ENCODE peak calls at places on chromosomes 4 and X, in five cellular contexts. L is activated T-cell treated with anti-CD3 and anti-CD28 coated beads, Interleukin-2, amount 50 U/mL, for 72 hours; B is mesenteric fat pad; K is WTC11; S is fibroblast of villous mesenchyme. V is an unnamed sample.
A peak's percentile ranks its signal among the peaks of the same experiment; 100 is the strongest.

GRCh38 chr4:73222466-73223257 is 35.9 kb downstream of the ANKRD17 start:
- DNase-seq in K (no peak), L (peak; percentile 52), S (peak; percentile 95), B (no peak), V (no peak)

GRCh38 chr4:11623726-11624037 is 195.0 kb upstream of the HS3ST1 start:
- DNase-seq in S (peak; percentile 22), B (no peak), L (no peak), K (peak; percentile 14), V (no peak)

GRCh38 chrX:31038585-31039326 is 33.1 kb downstream of the FTHL17 start:
- DNase-seq in K (peak; percentile 22), S (peak; percentile 54), B (no peak), L (peak; percentile 27), V (no peak)

GRCh38 chrX:1361910-1362309 is 25.3 kb downstream of the IL3RA start:
- DNase-seq in K (no peak), B (no peak), S (no peak), L (no peak), V (no peak)

GRCh38 chr4:67447873-67448272 is 97.4 kb downstream of the CENPC start:
- DNase-seq in L (no peak), K (no peak), S (no peak), B (no peak), V (no peak)

GRCh38 chr4:1583051-1583785 is 100.9 kb downstream of the FAM53A start:
- DNase-seq in K (peak; percentile 10), B (no peak), S (no peak), L (no peak), V (peak; percentile 32)

GRCh38 chrX:68147848-68148247 is 285.4 kb downstream of the OPHN1 start:
- DNase-seq in S (no peak), K (no peak), B (no peak), L (no peak), V (no peak)

GRCh38 chr4:182380701-182381295 is 137.6 kb downstream of the TENM3 start:
- DNase-seq in K (no peak), S (peak; percentile 12), B (no peak), L (no peak), V (no peak)

GRCh38 chr4:121145430-121145829 is 18.7 kb downstream of the TNIP3 start:
- DNase-seq in L (no peak), S (no peak), B (no peak), K (no peak), V (no peak)

GRCh38 chrX:48493890-48494364 is 14.9 kb upstream of the PORCN start:
- DNase-seq in B (no peak), L (peak; percentile 25), S (peak; percentile 63), K (peak; percentile 57), V (no peak)

GRCh38 chr4:4519296-4519898 is 22.5 kb downstream of the STX18 start:
- DNase-seq in L (no peak), K (no peak), B (no peak), S (no peak), V (no peak)

GRCh38 chrX:78123190-78123589 is 16.3 kb downstream of the TAF9B start:
- DNase-seq in S (no peak), B (no peak), K (no peak), L (peak; percentile 31), V (no peak)

GRCh38 chr4:165428957-165429356 is 50.1 kb downstream of the CPE start:
- DNase-seq in S (no peak), L (no peak), B (no peak), K (no peak), V (no peak)

GRCh38 chrX:41759817-41760216 is 35.8 kb downstream of the GPR82 start:
- DNase-seq in K (no peak), L (peak; percentile 20), S (peak; percentile 52), B (no peak), V (no peak)

GRCh38 chr4:76752911-76753494 is 144.9 kb downstream of the SOWAHB start:
- DNase-seq in S (peak; percentile 98), L (no peak), K (no peak), B (no peak), V (no peak)

GRCh38 chr4:67700119-67700873 is 659 bp downstream of the UBA6 start:
- DNase-seq in K (no peak), B (no peak), L (no peak), S (peak; percentile 51), V (no peak)

GRCh38 chr4:168593399-168593798 is 96.5 kb downstream of the PALLD start:
- DNase-seq in B (no peak), S (no peak), L (no peak), K (no peak), V (no peak)

GRCh38 chr4:150242820-150243458 is 164.7 kb downstream of the DCLK2 start:
- DNase-seq in S (peak; percentile 55), K (peak; percentile 61), B (no peak), L (peak; percentile 9), V (no peak)

GRCh38 chr4:2480649-2481048 is 11.7 kb downstream of the RNF4 start:
- DNase-seq in L (no peak), B (no peak), K (no peak), S (no peak), V (no peak)

GRCh38 chr4:186144596-186145569 is 40.4 kb downstream of the FAM149A start:
- DNase-seq in L (peak; percentile 18), S (peak; percentile 45), B (no peak), K (peak; percentile 84), V (peak; percentile 80)

GRCh38 chr4:121696641-121697461 is at the start of gene ANXA5:
- DNase-seq in L (peak; percentile 86), K (peak; percentile 79), B (peak; percentile 96), S (peak; percentile 91), V (peak; percentile 94)

GRCh38 chrX:111917591-111917990 is 41.6 kb downstream of the TRPC5OS start:
- DNase-seq in B (no peak), K (no peak), L (no peak), S (no peak), V (no peak)

GRCh38 chr4:35520059-35520458 is 724.3 kb downstream of the ARAP2 start:
- DNase-seq in B (no peak), S (no peak), K (no peak), L (no peak), V (no peak)

GRCh38 chr4:1711055-1711905 is 839 bp downstream of the SLBP start:
- DNase-seq in K (peak; percentile 43), B (no peak), L (peak; percentile 52), S (peak; percentile 64), V (peak; percentile 66)

GRCh38 chrX:10199212-10199611 is 42.4 kb downstream of the CLCN4 start:
- DNase-seq in K (no peak), L (no peak), B (no peak), S (peak; percentile 97), V (peak; percentile 72)

GRCh38 chrX:31546130-31546529 is 474.3 kb upstream of the FTHL17 start:
- DNase-seq in L (no peak), K (no peak), S (peak; percentile 44), B (no peak), V (no peak)